ENCODE peak calls at places on chromosomes 2 and 18, in five cellular contexts. E is OCI-LY7, A is PC-3, H is choroid plexus epithelial cell, O is neural progenitor cell. V is an unnamed sample.

GRCh38 chr18:51275712-51276473 is 78.4 kb upstream of the MEX3C start:
- DNase-seq in E (no peak), A (no peak), H (peak; percentile 89), O (no peak), V (no peak)

GRCh38 chr2:18118703-18119102 is 240.2 kb downstream of the KCNS3 start:
- DNase-seq in E (no peak), A (peak; percentile 38), H (peak; percentile 17), O (no peak), V (no peak)

GRCh38 chr2:20467789-20468548 is 21.1 kb downstream of the RHOB start:
- DNase-seq in E (no peak), A (no peak), H (no peak), O (no peak), V (no peak)

GRCh38 chr2:227479865-227480475 is 8.0 kb downstream of the AGFG1 start:
- DNase-seq in E (peak; percentile 31), A (peak; percentile 56), H (peak; percentile 83), O (no peak), V (no peak)

GRCh38 chr2:121530210-121530562 is 494 bp upstream of the RNU4ATAC start:
- DNase-seq in E (no peak), A (peak; percentile 67), H (peak; percentile 81), O (peak; percentile 78), V (peak; percentile 22)

GRCh38 chr2:10619643-10620042 is 70.1 kb downstream of the NOL10 start:
- DNase-seq in E (no peak), A (no peak), H (peak; percentile 67), O (no peak), V (no peak)

GRCh38 chr2:10759151-10759714 is 37.8 kb downstream of the ATP6V1C2 start:
- DNase-seq in E (no peak), A (no peak), H (no peak), O (no peak), V (no peak)

GRCh38 chr18:3499498-3499897 is 49.5 kb downstream of the TGIF1 start:
- DNase-seq in E (no peak), A (no peak), H (peak; percentile 20), O (peak; percentile 58), V (no peak)

GRCh38 chr18:76827205-76827885 is 5.0 kb downstream of the ZNF236 start:
- DNase-seq in E (no peak), A (no peak), H (peak; percentile 49), O (no peak), V (no peak)

GRCh38 chr2:12321017-12321641 is 395.6 kb upstream of the TRIB2 start:
- DNase-seq in E (no peak), A (peak; percentile 87), H (peak; percentile 90), O (no peak), V (peak; percentile 70)
- TF ChIP-seq CTCF in E (no peak), A (peak; percentile 31), H (peak; percentile 40), O (no peak), V (peak; percentile 9)

GRCh38 chr2:152042636-152043615 is 55.9 kb downstream of the CACNB4 start:
- DNase-seq in E (no peak), A (no peak), H (no peak), O (peak; percentile 67), V (no peak)
- TF ChIP-seq CTCF in E (no peak), A (no peak), H (no peak), O (no peak), V (no peak)

GRCh38 chr2:202054716-202055115 is 18.3 kb upstream of the KIAA2012 start:
- DNase-seq in E (no peak), A (no peak), H (no peak), O (no peak), V (no peak)
- TF ChIP-seq CTCF in E (no peak), A (no peak), H (no peak), O (no peak), V (no peak)

DNA sequence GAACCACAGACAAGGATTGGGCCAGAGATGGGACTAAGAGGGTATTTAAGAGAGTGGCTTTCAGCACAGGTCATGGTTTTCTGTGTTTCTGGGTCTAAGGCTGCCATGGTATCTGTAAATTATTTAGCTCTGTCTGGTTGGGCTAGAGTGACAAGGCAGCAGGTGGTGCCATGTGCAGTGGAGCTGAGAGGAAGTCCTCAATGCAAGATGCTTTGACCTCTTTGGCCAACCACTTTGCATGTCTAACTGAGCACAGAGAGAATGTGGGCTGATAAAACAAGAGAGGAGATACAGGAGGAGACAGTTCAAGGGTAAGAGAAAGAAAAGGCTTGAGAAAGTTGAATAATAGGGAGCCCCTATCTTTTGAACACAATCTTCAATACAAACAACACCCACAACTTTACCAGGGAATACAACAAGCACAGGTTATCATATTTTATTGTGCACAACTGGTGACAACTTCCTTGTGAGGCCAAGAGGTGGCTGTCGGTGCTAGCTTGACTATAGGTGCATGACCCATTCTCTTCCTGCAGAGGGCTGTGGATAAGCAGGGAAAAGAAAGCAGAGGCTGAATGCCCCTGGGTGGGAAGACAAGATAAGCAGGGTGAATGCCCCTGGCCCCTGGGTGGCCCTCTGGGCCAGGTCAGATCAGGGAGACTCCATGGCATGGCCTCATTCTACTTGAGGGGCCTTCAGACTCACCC is 12.3 kb downstream of the FLACC1 start:
- DNase-seq in E (peak; percentile 61), A (peak; percentile 17), H (no peak), O (peak; percentile 25), V (no peak)
- TF ChIP-seq CTCF in E (peak; percentile 43), A (peak; percentile 40), H (no peak), O (peak; percentile 29), V (no peak)

GRCh38 chr2:64626963-64627760 is 26.6 kb downstream of the SERTAD2 start:
- DNase-seq in E (no peak), A (no peak), H (no peak), O (peak; percentile 86), V (no peak)
- TF ChIP-seq CTCF in E (no peak), A (no peak), H (no peak), O (peak; percentile 30), V (no peak)

V was measured in AG09319.